ENCODE peak calls at places on chromosome 18, in seven cellular contexts. I is fibroblast of lung, K is left ventricle myocardium inferior, N is fibroblast of pulmonary artery, R is cardiac fibroblast, U is WTC11, H is GM12865. P is an unnamed sample.

GRCh38 chr18:63511285-63511684 is 30.9 kb upstream of the SERPINB12 start:
- DNase-seq in I (peak), K (no peak), N (peak), R (peak), U (peak), H (peak), P (peak)

GRCh38 chr18:2529154-2529553 is 42.2 kb downstream of the METTL4 start:
- DNase-seq in I (peak), K (no peak), N (peak), R (peak), U (peak), H (no peak), P (no peak)

GRCh38 chr18:5630057-5630765 is 86.4 kb upstream of the EPB41L3 start:
- DNase-seq in I (peak), K (peak), N (peak), R (peak), U (peak), H (peak), P (peak)

GRCh38 chr18:24333116-24333515 is 64.5 kb downstream of the OSBPL1A start:
- DNase-seq in I (no peak), K (no peak), N (no peak), R (no peak), U (no peak), H (no peak), P (no peak)

GRCh38 chr18:71398530-71398929 is 1109.7 kb downstream of the SOCS6 start:
- DNase-seq in I (peak), K (no peak), N (peak), R (peak), U (no peak), H (no peak), P (peak)

GRCh38 chr18:10454800-10455550 is 540 bp downstream of the APCDD1 start:
- DNase-seq in I (no peak), K (no peak), N (no peak), R (peak), U (peak), H (no peak), P (peak)

GRCh38 chr18:25921677-25922421 is 168.6 kb downstream of the SS18 start:
- DNase-seq in I (peak), K (no peak), N (peak), R (peak), U (peak), H (peak), P (no peak)

GRCh38 chr18:31631526-31631925 is 39.8 kb downstream of the TTR start:
- DNase-seq in I (no peak), K (no peak), N (no peak), R (no peak), U (no peak), H (no peak), P (no peak)

GRCh38 chr18:21672868-21673267 is 31.7 kb downstream of the ABHD3 start:
- DNase-seq in I (peak), K (peak), N (no peak), R (peak), U (no peak), H (no peak), P (no peak)

GRCh38 chr18:73647391-73647790 is 500.2 kb downstream of the FBXO15 start:
- DNase-seq in I (peak), K (no peak), N (peak), R (peak), U (no peak), H (no peak), P (no peak)

GRCh38 chr18:25171334-25171733 is 180.6 kb downstream of the ZNF521 start:
- DNase-seq in I (no peak), K (no peak), N (no peak), R (no peak), U (no peak), H (no peak), P (no peak)

GRCh38 chr18:25725461-25725860 is 365.0 kb downstream of the SS18 start:
- DNase-seq in I (no peak), K (no peak), N (no peak), R (no peak), U (no peak), H (no peak), P (no peak)

GRCh38 chr18:50805732-50806131 is 14.1 kb downstream of the MRO start:
- DNase-seq in I (no peak), K (no peak), N (peak), R (peak), U (no peak), H (no peak), P (no peak)

GRCh38 chr18:79771446-79772107 is 26.2 kb upstream of the KCNG2 start:
- DNase-seq in I (no peak), K (no peak), N (no peak), R (no peak), U (peak), H (no peak), P (no peak)

GRCh38 chr18:11258014-11258413 is 108.6 kb upstream of the PIEZO2 start:
- DNase-seq in I (no peak), K (no peak), N (no peak), R (no peak), U (no peak), H (no peak), P (no peak)

GRCh38 chr18:42437646-42438045 is 482.6 kb downstream of the PIK3C3 start:
- DNase-seq in I (peak), K (peak), N (peak), R (peak), U (no peak), H (no peak), P (no peak)

GRCh38 chr18:5772706-5773105 is 122.6 kb downstream of the TMEM200C start:
- DNase-seq in I (no peak), K (no peak), N (no peak), R (no peak), U (no peak), H (no peak), P (no peak)

GRCh38 chr18:7856733-7857132 is 289.6 kb downstream of the PTPRM start:
- DNase-seq in I (peak), K (no peak), N (no peak), R (peak), U (no peak), H (no peak), P (no peak)

GRCh38 chr18:12654971-12655370 is 2.9 kb downstream of the SPIRE1 start:
- DNase-seq in I (no peak), K (no peak), N (no peak), R (no peak), U (no peak), H (no peak), P (no peak)

GRCh38 chr18:79625195-79625923 is 54.2 kb upstream of the CTDP1 start:
- DNase-seq in I (no peak), K (no peak), N (no peak), R (peak), U (no peak), H (peak), P (no peak)

GRCh38 chr18:4196358-4196757 is 258.7 kb downstream of the DLGAP1 start:
- DNase-seq in I (no peak), K (no peak), N (no peak), R (no peak), U (no peak), H (no peak), P (no peak)

GRCh38 chr18:23133860-23134779 is 1.2 kb upstream of the CABLES1 start:
- DNase-seq in I (no peak), K (no peak), N (no peak), R (no peak), U (peak), H (peak), P (peak)

GRCh38 chr18:57084331-57085298 is 62.3 kb upstream of the BOD1L2 start:
- DNase-seq in I (no peak), K (no peak), N (no peak), R (no peak), U (no peak), H (peak), P (no peak)

GRCh38 chr18:10928971-10929373 is 220.4 kb downstream of the PIEZO2 start:
- DNase-seq in I (peak), K (no peak), N (peak), R (peak), U (no peak), H (peak), P (no peak)

GRCh38 chr18:25350561-25351201 is 1.3 kb downstream of the ZNF521 start:
- DNase-seq in I (peak), K (peak), N (peak), R (peak), U (peak), H (peak), P (peak)

GRCh38 chr18:23114171-23114881 is 21.0 kb upstream of the CABLES1 start:
- DNase-seq in I (no peak), K (no peak), N (peak), R (no peak), U (no peak), H (no peak), P (no peak)

GRCh38 chr18:69495841-69496533 is 95.3 kb downstream of the DOK6 start:
- DNase-seq in I (no peak), K (no peak), N (no peak), R (no peak), U (no peak), H (no peak), P (no peak)

GRCh38 chr18:811192-812122 is 585 bp downstream of the YES1 start:
- DNase-seq in I (peak), K (peak), N (peak), R (peak), U (peak), H (peak), P (peak)

GRCh38 chr18:35005963-35006577 is 35.1 kb upstream of the MAPRE2 start:
- DNase-seq in I (peak), K (no peak), N (peak), R (peak), U (no peak), H (peak), P (peak)

GRCh38 chr18:21366896-21367295 is 124.9 kb downstream of the GREB1L start:
- DNase-seq in I (no peak), K (no peak), N (no peak), R (no peak), U (no peak), H (no peak), P (no peak)

GRCh38 chr18:58539659-58540380 is 89.1 kb downstream of the ALPK2 start:
- DNase-seq in I (no peak), K (no peak), N (no peak), R (no peak), U (no peak), H (peak), P (no peak)
- TF ChIP-seq CTCF in I (no peak), K (no peak), N (no peak), R (no peak), U (no peak), H (no peak), P (no peak)

GRCh38 chr18:53790817-53791216 is 433.7 kb downstream of the MBD2 start:
- DNase-seq in I (peak), K (no peak), N (peak), R (peak), U (no peak), H (no peak), P (no peak)
- TF ChIP-seq CTCF in I (no peak), K (no peak), N (no peak), R (no peak), U (no peak), H (no peak), P (no peak)

DNA sequence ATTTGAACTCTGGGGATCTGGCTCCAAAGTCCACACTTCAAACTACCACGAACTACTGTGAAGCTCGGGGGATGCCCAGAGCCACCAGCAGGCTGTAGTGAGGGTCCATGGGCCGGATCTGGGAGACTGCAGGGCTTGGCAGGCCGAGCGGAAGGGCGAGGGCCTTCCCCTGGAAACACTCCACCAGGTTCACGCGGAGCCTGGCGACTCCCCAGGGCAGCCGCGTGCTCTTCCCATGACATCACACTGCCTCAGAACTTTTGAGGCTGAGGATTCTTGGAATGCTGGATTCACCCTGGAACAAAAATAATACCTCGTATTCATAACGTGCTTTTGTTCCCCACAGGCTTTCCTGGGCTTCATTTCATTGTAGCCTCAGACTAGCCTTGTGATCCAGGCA is 201.0 kb downstream of the SMAD7 start:
- DNase-seq in I (peak), K (peak), N (peak), R (peak), U (no peak), H (no peak), P (no peak)
- TF ChIP-seq CTCF in I (peak), K (peak), N (peak), R (peak), U (no peak), H (no peak), P (no peak)

GRCh38 chr18:62037989-62038778 is 145.4 kb upstream of the RNF152 start:
- DNase-seq in I (peak), K (no peak), N (peak), R (peak), U (no peak), H (no peak), P (no peak)
- TF ChIP-seq CTCF in I (no peak), K (no peak), N (no peak), R (no peak), U (no peak), H (no peak), P (no peak)

DNA sequence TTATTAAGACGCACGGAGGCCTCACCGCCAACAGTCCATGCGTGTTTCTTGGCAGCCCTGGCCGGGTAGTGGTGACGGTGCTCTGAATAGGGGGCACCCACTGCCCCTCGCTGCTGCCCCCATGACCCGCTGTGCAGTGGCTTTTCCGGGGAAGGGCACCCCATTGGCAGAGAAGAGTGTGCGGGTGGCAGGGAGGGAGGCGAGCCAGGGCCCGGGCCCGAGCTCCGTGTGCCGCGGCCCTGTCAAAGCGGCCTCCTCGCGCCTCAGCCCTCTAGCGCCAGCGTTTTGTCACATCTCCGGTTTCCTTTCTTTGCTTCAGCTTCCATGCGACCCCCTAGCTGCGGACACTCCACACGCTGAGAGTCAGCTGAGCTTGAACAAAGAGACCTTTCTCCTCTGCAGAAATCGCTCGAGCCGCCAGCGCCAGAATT is 473.6 kb upstream of the SALL3 start:
- DNase-seq in I (no peak), K (no peak), N (no peak), R (no peak), U (peak), H (no peak), P (peak)
- TF ChIP-seq CTCF in I (no peak), K (no peak), N (no peak), R (no peak), U (no peak), H (no peak), P (peak)

P was measured in nephron progenitor cell.